ENCODE peak calls at places on chromosome 3, in ten cellular contexts. One of them, this sample, is unnamed.

GRCh38 chr3:149727676-149728075 is 24.6 kb downstream of the COMMD2 start:
- DNase-seq in cardiac fibroblast: no peak
- DNase-seq in GM12865: no peak
- DNase-seq in mucosa of descending colon: no peak
- DNase-seq in CD8-positive, alpha-beta T cell: no peak
- DNase-seq in neural progenitor cell: no peak
- DNase-seq in tibial nerve: no peak
- DNase-seq in fibroblast of pulmonary artery: no peak
- DNase-seq in AG10803: no peak
- DNase-seq in fibroblast of the aortic adventitia: no peak
- DNase-seq in this sample: no peak

GRCh38 chr3:172040976-172041963 is 1.9 kb downstream of the FNDC3B start:
- DNase-seq in AG10803: peak; percentile 78
- DNase-seq in fibroblast of pulmonary artery: peak; percentile 68
- DNase-seq in fibroblast of the aortic adventitia: peak; percentile 77
- DNase-seq in neural progenitor cell: peak; percentile 43
- DNase-seq in cardiac fibroblast: peak; percentile 55
- DNase-seq in GM12865: no peak
- DNase-seq in tibial nerve: no peak
- DNase-seq in CD8-positive, alpha-beta T cell: no peak
- DNase-seq in mucosa of descending colon: peak; percentile 69
- DNase-seq in this sample: peak; percentile 51

GRCh38 chr3:142319094-142319493 is 93.7 kb upstream of the GK5 start:
- DNase-seq in AG10803: peak; percentile 72
- DNase-seq in fibroblast of pulmonary artery: peak; percentile 45
- DNase-seq in tibial nerve: no peak
- DNase-seq in cardiac fibroblast: peak; percentile 64
- DNase-seq in mucosa of descending colon: no peak
- DNase-seq in neural progenitor cell: no peak
- DNase-seq in fibroblast of the aortic adventitia: peak; percentile 64
- DNase-seq in GM12865: no peak
- DNase-seq in CD8-positive, alpha-beta T cell: no peak
- DNase-seq in this sample: peak; percentile 71

GRCh38 chr3:34067442-34068130 is 269.2 kb downstream of the PDCD6IP start:
- DNase-seq in GM12865: no peak
- DNase-seq in fibroblast of pulmonary artery: no peak
- DNase-seq in tibial nerve: no peak
- DNase-seq in AG10803: no peak
- DNase-seq in fibroblast of the aortic adventitia: no peak
- DNase-seq in CD8-positive, alpha-beta T cell: no peak
- DNase-seq in cardiac fibroblast: no peak
- DNase-seq in mucosa of descending colon: no peak
- DNase-seq in neural progenitor cell: no peak
- DNase-seq in this sample: peak; percentile 10

GRCh38 chr3:32239638-32240550 is 1.4 kb downstream of the CMTM8 start:
- DNase-seq in tibial nerve: no peak
- DNase-seq in GM12865: peak; percentile 46
- DNase-seq in AG10803: no peak
- DNase-seq in neural progenitor cell: peak; percentile 52
- DNase-seq in fibroblast of the aortic adventitia: no peak
- DNase-seq in mucosa of descending colon: no peak
- DNase-seq in fibroblast of pulmonary artery: peak; percentile 46
- DNase-seq in CD8-positive, alpha-beta T cell: peak; percentile 35
- DNase-seq in cardiac fibroblast: peak; percentile 32
- DNase-seq in this sample: peak; percentile 68

GRCh38 chr3:25235033-25235432 is 193.0 kb upstream of the RARB start:
- DNase-seq in neural progenitor cell: no peak
- DNase-seq in fibroblast of the aortic adventitia: no peak
- DNase-seq in tibial nerve: no peak
- DNase-seq in GM12865: no peak
- DNase-seq in fibroblast of pulmonary artery: no peak
- DNase-seq in AG10803: no peak
- DNase-seq in mucosa of descending colon: no peak
- DNase-seq in cardiac fibroblast: peak; percentile 22
- DNase-seq in CD8-positive, alpha-beta T cell: no peak
- DNase-seq in this sample: peak; percentile 46

GRCh38 chr3:79016587-79017380 is 751.0 kb downstream of the ROBO1 start:
- DNase-seq in CD8-positive, alpha-beta T cell: no peak
- DNase-seq in neural progenitor cell: no peak
- DNase-seq in mucosa of descending colon: no peak
- DNase-seq in fibroblast of pulmonary artery: peak; percentile 29
- DNase-seq in GM12865: no peak
- DNase-seq in fibroblast of the aortic adventitia: no peak
- DNase-seq in cardiac fibroblast: peak; percentile 35
- DNase-seq in tibial nerve: no peak
- DNase-seq in AG10803: peak; percentile 22
- DNase-seq in this sample: peak; percentile 41

GRCh38 chr3:129121792-129122696 is at the start of gene RAB43:
- DNase-seq in tibial nerve: peak; percentile 78
- DNase-seq in CD8-positive, alpha-beta T cell: peak; percentile 87
- DNase-seq in fibroblast of the aortic adventitia: peak; percentile 72
- DNase-seq in fibroblast of pulmonary artery: peak; percentile 89
- DNase-seq in mucosa of descending colon: peak; percentile 96
- DNase-seq in AG10803: peak; percentile 62
- DNase-seq in cardiac fibroblast: peak; percentile 82
- DNase-seq in neural progenitor cell: peak; percentile 99
- DNase-seq in GM12865: peak; percentile 92
- DNase-seq in this sample: peak; percentile 87

DNA sequence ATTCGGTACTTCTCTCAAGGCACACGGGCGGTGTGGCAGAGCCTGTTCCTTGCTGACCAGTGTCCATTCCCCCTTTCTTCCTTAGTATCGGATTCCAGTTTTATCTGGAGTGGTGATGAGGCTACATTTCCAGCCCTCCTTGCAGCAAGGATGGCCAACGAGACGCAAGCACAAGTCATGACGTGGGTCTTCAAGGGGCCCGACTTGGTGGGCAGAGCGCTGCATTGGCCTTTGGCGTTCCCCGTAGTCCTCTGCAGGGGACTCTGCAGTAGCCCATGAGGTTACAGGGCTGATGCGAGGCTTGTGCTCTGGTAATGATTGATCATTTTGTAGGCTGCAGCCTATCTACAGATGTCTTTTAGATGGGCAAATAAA is 194.5 kb downstream of the OPA1 start:
- DNase-seq in AG10803: no peak
- DNase-seq in cardiac fibroblast: no peak
- DNase-seq in GM12865: no peak
- DNase-seq in CD8-positive, alpha-beta T cell: no peak
- DNase-seq in fibroblast of pulmonary artery: no peak
- DNase-seq in mucosa of descending colon: no peak
- DNase-seq in tibial nerve: no peak
- DNase-seq in neural progenitor cell: no peak
- DNase-seq in fibroblast of the aortic adventitia: no peak
- DNase-seq in this sample: no peak
- TF ChIP-seq CTCF in AG10803: no peak
- TF ChIP-seq CTCF in cardiac fibroblast: no peak
- TF ChIP-seq CTCF in GM12865: no peak
- TF ChIP-seq CTCF in CD8-positive, alpha-beta T cell: no peak
- TF ChIP-seq CTCF in fibroblast of pulmonary artery: no peak
- TF ChIP-seq CTCF in mucosa of descending colon: no peak
- TF ChIP-seq CTCF in tibial nerve: no peak
- TF ChIP-seq CTCF in neural progenitor cell: no peak
- TF ChIP-seq CTCF in fibroblast of the aortic adventitia: no peak
- TF ChIP-seq CTCF in this sample: no peak

DNA sequence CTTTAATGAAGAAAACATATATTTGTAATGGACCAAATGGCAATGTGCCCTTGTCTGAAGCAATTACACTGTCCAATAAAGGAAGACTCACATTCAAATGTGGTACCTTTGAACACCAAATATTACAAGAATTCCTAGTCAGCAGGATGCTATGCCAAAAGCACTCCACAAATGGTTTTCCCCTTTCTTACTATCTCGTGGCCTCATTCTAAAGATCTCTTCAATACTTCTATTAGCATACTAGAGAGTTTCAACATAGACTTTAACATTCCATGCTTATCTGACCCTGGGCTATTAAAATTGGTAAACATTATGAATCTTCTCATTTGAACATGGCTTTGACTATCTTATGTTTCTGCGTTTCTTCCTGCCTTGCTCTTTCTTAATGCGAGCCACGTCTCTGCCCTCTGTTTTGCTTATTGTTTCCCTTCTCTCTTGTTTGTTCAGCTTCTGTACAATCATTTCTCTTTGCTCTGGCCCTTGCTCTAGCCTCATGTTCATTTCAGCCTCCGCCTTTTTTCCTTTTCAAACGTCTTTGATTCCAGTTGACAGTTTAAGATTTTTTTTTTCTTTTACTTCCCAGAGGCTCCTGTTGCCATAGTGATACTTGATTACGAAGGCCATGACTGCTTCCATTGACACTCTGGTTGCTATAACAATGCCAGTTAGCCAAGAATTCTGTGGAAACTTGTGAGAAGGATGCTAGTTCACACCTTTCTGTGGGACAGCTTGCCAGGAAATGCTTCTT is 49.5 kb upstream of the SLC9A9 start:
- DNase-seq in mucosa of descending colon: no peak
- DNase-seq in fibroblast of the aortic adventitia: peak; percentile 77
- DNase-seq in CD8-positive, alpha-beta T cell: no peak
- DNase-seq in GM12865: no peak
- DNase-seq in cardiac fibroblast: peak; percentile 72
- DNase-seq in AG10803: peak; percentile 67
- DNase-seq in fibroblast of pulmonary artery: peak; percentile 85
- DNase-seq in neural progenitor cell: peak; percentile 47
- DNase-seq in tibial nerve: no peak
- DNase-seq in this sample: peak; percentile 85
- H3K4me3 ChIP-seq in mucosa of descending colon: no peak overlapping the region
- H3K4me3 ChIP-seq in fibroblast of the aortic adventitia: no peak overlapping the region
- H3K4me3 ChIP-seq in CD8-positive, alpha-beta T cell: no peak overlapping the region
- H3K4me3 ChIP-seq in GM12865: no peak overlapping the region
- H3K4me3 ChIP-seq in cardiac fibroblast: no peak overlapping the region
- H3K4me3 ChIP-seq in AG10803: no peak overlapping the region
- H3K4me3 ChIP-seq in fibroblast of pulmonary artery: no peak overlapping the region
- H3K4me3 ChIP-seq in neural progenitor cell: no peak overlapping the region
- H3K4me3 ChIP-seq in tibial nerve: no peak overlapping the region
- H3K4me3 ChIP-seq in this sample: no peak overlapping the region

GRCh38 chr3:9935966-9936365 is 2.3 kb downstream of the CRELD1 start:
- DNase-seq in fibroblast of the aortic adventitia: no peak
- DNase-seq in fibroblast of pulmonary artery: no peak
- DNase-seq in AG10803: no peak
- DNase-seq in cardiac fibroblast: no peak
- DNase-seq in neural progenitor cell: no peak
- DNase-seq in CD8-positive, alpha-beta T cell: no peak
- DNase-seq in GM12865: no peak
- DNase-seq in mucosa of descending colon: no peak
- DNase-seq in tibial nerve: no peak
- DNase-seq in this sample: no peak

GRCh38 chr3:9933561-9934234 is at the start of gene CRELD1:
- DNase-seq in fibroblast of the aortic adventitia: peak; percentile 86
- DNase-seq in fibroblast of pulmonary artery: peak; percentile 95
- DNase-seq in neural progenitor cell: peak; percentile 96
- DNase-seq in mucosa of descending colon: peak; percentile 99
- DNase-seq in GM12865: peak; percentile 97
- DNase-seq in CD8-positive, alpha-beta T cell: peak; percentile 96
- DNase-seq in cardiac fibroblast: peak; percentile 97
- DNase-seq in tibial nerve: peak; percentile 88
- DNase-seq in AG10803: peak; percentile 79
- DNase-seq in this sample: peak; percentile 97

GRCh38 chr3:9932843-9933560 is 632 bp upstream of the CRELD1 start:
- DNase-seq in cardiac fibroblast: peak; percentile 86
- DNase-seq in fibroblast of the aortic adventitia: peak; percentile 46
- DNase-seq in CD8-positive, alpha-beta T cell: peak; percentile 84
- DNase-seq in GM12865: peak; percentile 91
- DNase-seq in tibial nerve: peak; percentile 55
- DNase-seq in mucosa of descending colon: peak; percentile 90
- DNase-seq in AG10803: peak; percentile 51
- DNase-seq in fibroblast of pulmonary artery: peak; percentile 77
- DNase-seq in neural progenitor cell: peak; percentile 90
- DNase-seq in this sample: peak; percentile 88

GRCh38 chr3:9934993-9935392 is 1.4 kb downstream of the CRELD1 start:
- DNase-seq in mucosa of descending colon: no peak
- DNase-seq in CD8-positive, alpha-beta T cell: no peak
- DNase-seq in GM12865: no peak
- DNase-seq in AG10803: no peak
- DNase-seq in fibroblast of pulmonary artery: no peak
- DNase-seq in tibial nerve: no peak
- DNase-seq in fibroblast of the aortic adventitia: no peak
- DNase-seq in neural progenitor cell: no peak
- DNase-seq in cardiac fibroblast: no peak
- DNase-seq in this sample: no peak

DNA sequence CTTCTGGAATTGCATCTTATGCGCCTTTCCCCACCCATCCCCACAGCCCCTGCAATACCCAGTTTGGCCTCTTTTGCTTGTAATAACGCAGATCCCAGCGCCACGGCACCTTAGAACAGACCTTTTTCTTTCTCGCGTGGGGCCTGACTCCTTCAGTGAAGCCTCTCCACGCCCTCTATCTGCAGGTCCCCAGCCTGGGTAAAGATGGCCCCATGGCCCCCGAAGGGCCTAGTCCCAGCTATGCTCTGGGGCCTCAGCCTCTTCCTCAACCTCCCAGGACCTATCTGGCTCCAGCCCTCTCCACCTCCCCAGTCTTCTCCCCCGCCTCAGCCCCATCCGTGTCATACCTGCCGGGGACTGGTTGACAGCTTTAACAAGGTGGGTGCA is 594 bp downstream of the CRELD1 start:
- DNase-seq in fibroblast of the aortic adventitia: peak; percentile 45
- DNase-seq in tibial nerve: no peak
- DNase-seq in CD8-positive, alpha-beta T cell: no peak
- DNase-seq in fibroblast of pulmonary artery: no peak
- DNase-seq in AG10803: no peak
- DNase-seq in cardiac fibroblast: no peak
- DNase-seq in mucosa of descending colon: peak; percentile 52
- DNase-seq in neural progenitor cell: peak; percentile 50
- DNase-seq in GM12865: peak; percentile 45
- DNase-seq in this sample: peak; percentile 64
- TF ChIP-seq CTCF in fibroblast of the aortic adventitia: peak; percentile 39
- TF ChIP-seq CTCF in tibial nerve: no peak
- TF ChIP-seq CTCF in CD8-positive, alpha-beta T cell: peak; percentile 18
- TF ChIP-seq CTCF in fibroblast of pulmonary artery: peak; percentile 14
- TF ChIP-seq CTCF in AG10803: peak; percentile 27
- TF ChIP-seq CTCF in cardiac fibroblast: peak; percentile 34
- TF ChIP-seq CTCF in mucosa of descending colon: no peak
- TF ChIP-seq CTCF in neural progenitor cell: peak; percentile 30
- TF ChIP-seq CTCF in GM12865: no peak
- TF ChIP-seq CTCF in this sample: peak; percentile 45

GRCh38 chr3:187736418-187736871 is 8.8 kb downstream of the BCL6 start:
- DNase-seq in AG10803: peak; percentile 85
- DNase-seq in cardiac fibroblast: peak; percentile 92
- DNase-seq in neural progenitor cell: no peak
- DNase-seq in fibroblast of pulmonary artery: peak; percentile 76
- DNase-seq in GM12865: no peak
- DNase-seq in mucosa of descending colon: peak; percentile 29
- DNase-seq in fibroblast of the aortic adventitia: peak; percentile 45
- DNase-seq in CD8-positive, alpha-beta T cell: no peak
- DNase-seq in tibial nerve: no peak
- DNase-seq in this sample: peak; percentile 69

GRCh38 chr3:187735837-187736236 is 9.4 kb downstream of the BCL6 start:
- DNase-seq in cardiac fibroblast: peak; percentile 46
- DNase-seq in neural progenitor cell: no peak
- DNase-seq in GM12865: no peak
- DNase-seq in AG10803: no peak
- DNase-seq in mucosa of descending colon: no peak
- DNase-seq in fibroblast of pulmonary artery: no peak
- DNase-seq in fibroblast of the aortic adventitia: no peak
- DNase-seq in CD8-positive, alpha-beta T cell: no peak
- DNase-seq in tibial nerve: no peak
- DNase-seq in this sample: no peak

GRCh38 chr3:187733371-187733770 is 11.9 kb downstream of the BCL6 start:
- DNase-seq in cardiac fibroblast: no peak
- DNase-seq in tibial nerve: no peak
- DNase-seq in AG10803: no peak
- DNase-seq in GM12865: no peak
- DNase-seq in neural progenitor cell: no peak
- DNase-seq in fibroblast of pulmonary artery: no peak
- DNase-seq in fibroblast of the aortic adventitia: no peak
- DNase-seq in CD8-positive, alpha-beta T cell: no peak
- DNase-seq in mucosa of descending colon: no peak
- DNase-seq in this sample: no peak

GRCh38 chr3:187735383-187735782 is 9.9 kb downstream of the BCL6 start:
- DNase-seq in GM12865: no peak
- DNase-seq in neural progenitor cell: no peak
- DNase-seq in tibial nerve: no peak
- DNase-seq in AG10803: no peak
- DNase-seq in mucosa of descending colon: no peak
- DNase-seq in fibroblast of pulmonary artery: no peak
- DNase-seq in fibroblast of the aortic adventitia: no peak
- DNase-seq in CD8-positive, alpha-beta T cell: no peak
- DNase-seq in cardiac fibroblast: no peak
- DNase-seq in this sample: peak; percentile 15

GRCh38 chr3:187734841-187735240 is 10.4 kb downstream of the BCL6 start:
- DNase-seq in mucosa of descending colon: no peak
- DNase-seq in cardiac fibroblast: no peak
- DNase-seq in neural progenitor cell: no peak
- DNase-seq in tibial nerve: no peak
- DNase-seq in AG10803: no peak
- DNase-seq in CD8-positive, alpha-beta T cell: no peak
- DNase-seq in GM12865: no peak
- DNase-seq in fibroblast of the aortic adventitia: no peak
- DNase-seq in fibroblast of pulmonary artery: no peak
- DNase-seq in this sample: peak; percentile 36
- H3K4me3 ChIP-seq in mucosa of descending colon: no peak overlapping the region
- H3K4me3 ChIP-seq in cardiac fibroblast: no peak overlapping the region
- H3K4me3 ChIP-seq in neural progenitor cell: no peak overlapping the region
- H3K4me3 ChIP-seq in tibial nerve: no peak overlapping the region
- H3K4me3 ChIP-seq in AG10803: no peak overlapping the region
- H3K4me3 ChIP-seq in CD8-positive, alpha-beta T cell: no peak overlapping the region
- H3K4me3 ChIP-seq in GM12865: no peak overlapping the region
- H3K4me3 ChIP-seq in fibroblast of the aortic adventitia: no peak overlapping the region
- H3K4me3 ChIP-seq in fibroblast of pulmonary artery: no peak overlapping the region
- H3K4me3 ChIP-seq in this sample: no peak overlapping the region